ENCODE peak calls at places on chromosome 16, in five cellular contexts. One of them, this sample, is unnamed.

GRCh38 chr16:67463691-67464090 is 17.3 kb downstream of the ATP6V0D1 start:
- DNase-seq in HepG2: no peak
- DNase-seq in H1: no peak
- DNase-seq in K562: no peak
- DNase-seq in GM12878: no peak
- DNase-seq in this sample: no peak

GRCh38 chr16:82134884-82135283 is 35.1 kb downstream of the MPHOSPH6 start:
- DNase-seq in HepG2: no peak
- DNase-seq in H1: no peak
- DNase-seq in K562: no peak
- DNase-seq in GM12878: no peak
- DNase-seq in this sample: no peak

GRCh38 chr16:67000384-67001158 is 12.2 kb downstream of the CES4A start:
- DNase-seq in HepG2: no peak
- DNase-seq in H1: no peak
- DNase-seq in K562: peak
- DNase-seq in GM12878: no peak
- DNase-seq in this sample: no peak

GRCh38 chr16:8958344-8958808 is 5.3 kb downstream of the USP7 start:
- DNase-seq in HepG2: no peak
- DNase-seq in H1: no peak
- DNase-seq in K562: peak
- DNase-seq in GM12878: no peak
- DNase-seq in this sample: no peak

GRCh38 chr16:88633684-88634140 is 4.7 kb upstream of the IL17C start:
- DNase-seq in HepG2: peak
- DNase-seq in H1: no peak
- DNase-seq in K562: peak
- DNase-seq in GM12878: peak
- DNase-seq in this sample: no peak

GRCh38 chr16:78695371-78695770 is 595.9 kb downstream of the WWOX start:
- DNase-seq in HepG2: no peak
- DNase-seq in H1: no peak
- DNase-seq in K562: no peak
- DNase-seq in GM12878: no peak
- DNase-seq in this sample: no peak

GRCh38 chr16:50335198-50335958 is 33.4 kb downstream of the BRD7 start:
- DNase-seq in HepG2: no peak
- DNase-seq in H1: no peak
- DNase-seq in K562: peak
- DNase-seq in GM12878: no peak
- DNase-seq in this sample: no peak

GRCh38 chr16:50657251-50657650 is 23.9 kb downstream of the SNX20 start:
- DNase-seq in HepG2: no peak
- DNase-seq in H1: no peak
- DNase-seq in K562: no peak
- DNase-seq in GM12878: no peak
- DNase-seq in this sample: no peak

GRCh38 chr16:83552193-83552592 is 255.6 kb upstream of the HSBP1 start:
- DNase-seq in HepG2: no peak
- DNase-seq in H1: no peak
- DNase-seq in K562: no peak
- DNase-seq in GM12878: no peak
- DNase-seq in this sample: no peak

GRCh38 chr16:18792836-18793433 is 2.8 kb upstream of the RPS15A start:
- DNase-seq in HepG2: no peak
- DNase-seq in H1: no peak
- DNase-seq in K562: no peak
- DNase-seq in GM12878: no peak
- DNase-seq in this sample: no peak

GRCh38 chr16:80027007-80027965 is 426.7 kb upstream of the MAF start:
- DNase-seq in HepG2: peak
- DNase-seq in H1: peak
- DNase-seq in K562: peak
- DNase-seq in GM12878: peak
- DNase-seq in this sample: no peak

GRCh38 chr16:19130852-19131808 is 17.4 kb downstream of the ITPRIPL2 start:
- DNase-seq in HepG2: no peak
- DNase-seq in H1: no peak
- DNase-seq in K562: peak
- DNase-seq in GM12878: no peak
- DNase-seq in this sample: no peak

GRCh38 chr16:87829123-87829980 is 40.0 kb downstream of the SLC7A5 start:
- DNase-seq in HepG2: no peak
- DNase-seq in H1: no peak
- DNase-seq in K562: no peak
- DNase-seq in GM12878: no peak
- DNase-seq in this sample: no peak

GRCh38 chr16:75043175-75043937 is 44.5 kb downstream of the ZNRF1 start:
- DNase-seq in HepG2: no peak
- DNase-seq in H1: no peak
- DNase-seq in K562: peak
- DNase-seq in GM12878: peak
- DNase-seq in this sample: no peak

GRCh38 chr16:75042423-75043174 is 43.8 kb downstream of the ZNRF1 start:
- DNase-seq in HepG2: no peak
- DNase-seq in H1: no peak
- DNase-seq in K562: no peak
- DNase-seq in GM12878: no peak
- DNase-seq in this sample: no peak

GRCh38 chr16:75035410-75035968 is 36.7 kb downstream of the ZNRF1 start:
- DNase-seq in HepG2: no peak
- DNase-seq in H1: no peak
- DNase-seq in K562: no peak
- DNase-seq in GM12878: no peak
- DNase-seq in this sample: no peak

GRCh38 chr16:75039941-75040340 is 41.1 kb downstream of the ZNRF1 start:
- DNase-seq in HepG2: no peak
- DNase-seq in H1: no peak
- DNase-seq in K562: no peak
- DNase-seq in GM12878: no peak
- DNase-seq in this sample: no peak

DNA sequence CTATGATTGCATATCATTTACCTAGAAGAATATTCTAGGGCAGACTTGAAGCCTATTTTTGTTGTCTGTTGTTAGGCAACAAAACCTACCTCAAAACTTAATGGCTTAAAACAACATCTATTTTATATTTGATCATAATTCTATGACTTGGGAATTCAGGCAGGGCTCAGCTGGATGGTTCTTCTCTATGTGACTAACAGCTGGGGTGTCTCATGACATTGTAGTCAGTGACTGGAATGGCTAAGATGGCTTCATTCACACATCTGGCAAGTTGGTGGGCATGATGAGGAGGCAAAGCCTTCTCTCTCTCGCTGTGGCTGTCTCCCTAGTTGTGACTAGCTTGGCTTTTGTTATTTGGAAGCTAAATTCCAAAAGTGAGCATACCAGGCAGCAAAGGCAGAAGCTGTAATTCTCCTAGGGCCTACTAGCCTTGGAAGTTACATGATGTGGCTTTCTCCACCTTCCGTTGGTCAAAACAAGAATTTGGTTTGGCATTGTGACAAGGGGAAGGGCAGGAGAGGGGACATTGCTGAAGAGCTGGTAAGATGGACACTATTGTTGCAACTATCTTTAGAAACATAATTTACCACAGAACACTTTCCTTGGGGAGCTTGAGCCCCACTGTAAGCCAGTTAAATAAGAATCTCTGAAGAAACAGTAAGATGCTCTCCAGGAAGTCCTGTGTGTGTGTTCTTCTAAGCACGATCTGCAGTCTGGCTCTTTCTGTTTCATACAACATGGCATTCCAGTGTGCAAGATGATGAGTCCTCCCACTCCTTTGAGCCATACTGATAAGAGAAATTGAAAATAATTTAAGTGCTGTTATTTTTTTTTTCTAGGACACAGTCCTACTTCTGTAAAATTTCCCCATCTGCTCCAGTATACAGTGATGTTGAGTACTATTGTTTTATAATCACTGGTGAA is 39.5 kb downstream of the ZNRF1 start:
- DNase-seq in HepG2: no peak
- DNase-seq in H1: no peak
- DNase-seq in K562: peak
- DNase-seq in GM12878: no peak
- DNase-seq in this sample: no peak
- TF ChIP-seq SRF in HepG2: no peak
- TF ChIP-seq SRF in H1: no peak
- TF ChIP-seq SRF in K562: no peak
- TF ChIP-seq SRF in GM12878: no peak
- TF ChIP-seq SRF in this sample: no peak

GRCh38 chr16:68786685-68787418 is 49.8 kb downstream of the CDH1 start:
- DNase-seq in HepG2: peak
- DNase-seq in H1: no peak
- DNase-seq in K562: no peak
- DNase-seq in GM12878: no peak
- DNase-seq in this sample: no peak
- TF ChIP-seq MAX in HepG2: peak
- TF ChIP-seq MAX in H1: no peak
- TF ChIP-seq MAX in K562: no peak
- TF ChIP-seq MAX in GM12878: no peak
- TF ChIP-seq MAX in this sample: no peak

DNA sequence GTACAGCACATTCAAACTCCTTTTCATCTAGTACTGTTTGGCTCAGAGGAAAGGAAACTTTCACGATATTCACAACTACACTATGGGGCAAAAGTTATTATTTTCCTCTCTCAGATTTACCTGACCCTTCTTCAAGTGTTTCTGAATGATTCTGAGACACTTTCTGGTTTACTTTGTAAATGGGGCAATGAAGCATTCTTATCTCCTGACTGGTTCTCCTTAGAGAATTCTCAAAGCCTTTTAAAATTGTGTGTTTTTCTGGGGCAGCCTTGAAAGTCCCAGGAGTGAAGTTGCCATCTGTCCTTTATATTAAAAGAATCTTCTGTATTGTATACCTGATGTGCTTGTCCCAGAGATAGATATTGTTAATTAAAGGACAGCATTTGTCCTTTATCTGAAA is 264.9 kb downstream of the FTO start:
- DNase-seq in HepG2: no peak
- DNase-seq in H1: no peak
- DNase-seq in K562: no peak
- DNase-seq in GM12878: no peak
- DNase-seq in this sample: no peak
- TF ChIP-seq ATF3 in HepG2: no peak
- TF ChIP-seq ATF3 in H1: no peak
- TF ChIP-seq ATF3 in K562: no peak
- TF ChIP-seq ATF3 in GM12878: no peak
- TF ChIP-seq ATF3 in this sample: no peak

DNA sequence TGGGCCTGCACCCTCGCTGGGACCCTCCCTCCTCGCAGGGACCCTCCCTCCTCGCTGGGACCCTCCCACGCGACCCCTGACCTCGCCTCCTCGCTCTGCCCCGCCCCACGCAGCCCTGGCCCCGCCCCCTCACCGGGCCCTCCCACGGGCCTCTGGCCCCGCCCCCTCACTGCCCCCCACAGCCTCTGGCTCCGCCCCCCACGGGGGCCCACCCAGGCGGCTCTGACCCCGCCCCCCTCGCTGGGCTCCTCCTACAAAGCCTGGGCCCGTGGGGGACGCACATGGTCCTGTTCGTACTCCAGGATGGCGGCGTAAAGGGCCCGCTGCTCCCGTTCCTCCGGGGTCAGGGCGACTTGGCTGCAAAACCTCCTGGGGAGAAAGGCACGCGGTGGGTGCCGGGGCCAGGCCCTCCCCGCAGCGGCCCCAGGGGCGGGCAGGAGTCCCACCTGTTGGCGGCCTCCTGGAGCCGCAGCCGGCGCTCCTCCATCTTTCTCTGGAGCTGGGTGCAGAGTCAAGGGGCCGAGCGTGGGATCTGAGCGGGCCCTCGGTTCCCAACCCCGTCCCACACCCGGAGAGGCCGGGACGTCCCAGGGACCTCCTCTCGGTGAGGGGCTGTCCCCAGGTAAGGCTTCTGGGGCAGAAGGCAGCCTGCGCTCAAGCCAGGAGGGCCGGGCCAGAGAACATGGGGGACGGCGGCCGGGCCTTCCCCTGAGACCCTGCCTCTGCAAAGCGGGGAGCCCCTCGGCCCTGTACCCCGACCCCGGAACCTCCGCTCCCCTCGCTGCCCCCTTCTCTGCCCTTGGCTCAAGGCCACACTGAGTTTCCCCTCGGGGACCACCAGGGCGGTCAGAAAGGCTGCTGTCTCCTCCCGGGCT is 8.9 kb downstream of the VPS9D1 start:
- DNase-seq in HepG2: no peak
- DNase-seq in H1: no peak
- DNase-seq in K562: peak
- DNase-seq in GM12878: no peak
- DNase-seq in this sample: peak
- TF ChIP-seq SRF in HepG2: no peak
- TF ChIP-seq SRF in H1: no peak
- TF ChIP-seq SRF in K562: no peak
- TF ChIP-seq SRF in GM12878: no peak
- TF ChIP-seq SRF in this sample: no peak

GRCh38 chr16:27798241-27798640 is 248.3 kb downstream of the KATNIP start:
- DNase-seq in HepG2: no peak
- DNase-seq in H1: no peak
- DNase-seq in K562: no peak
- DNase-seq in GM12878: no peak
- DNase-seq in this sample: no peak

GRCh38 chr16:27792486-27793275 is 242.7 kb downstream of the KATNIP start:
- DNase-seq in HepG2: no peak
- DNase-seq in H1: no peak
- DNase-seq in K562: no peak
- DNase-seq in GM12878: no peak
- DNase-seq in this sample: no peak

GRCh38 chr16:27800817-27801216 is 250.9 kb downstream of the KATNIP start:
- DNase-seq in HepG2: no peak
- DNase-seq in H1: no peak
- DNase-seq in K562: no peak
- DNase-seq in GM12878: no peak
- DNase-seq in this sample: no peak

GRCh38 chr16:27799866-27800265 is 249.9 kb downstream of the KATNIP start:
- DNase-seq in HepG2: no peak
- DNase-seq in H1: no peak
- DNase-seq in K562: no peak
- DNase-seq in GM12878: no peak
- DNase-seq in this sample: no peak

DNA sequence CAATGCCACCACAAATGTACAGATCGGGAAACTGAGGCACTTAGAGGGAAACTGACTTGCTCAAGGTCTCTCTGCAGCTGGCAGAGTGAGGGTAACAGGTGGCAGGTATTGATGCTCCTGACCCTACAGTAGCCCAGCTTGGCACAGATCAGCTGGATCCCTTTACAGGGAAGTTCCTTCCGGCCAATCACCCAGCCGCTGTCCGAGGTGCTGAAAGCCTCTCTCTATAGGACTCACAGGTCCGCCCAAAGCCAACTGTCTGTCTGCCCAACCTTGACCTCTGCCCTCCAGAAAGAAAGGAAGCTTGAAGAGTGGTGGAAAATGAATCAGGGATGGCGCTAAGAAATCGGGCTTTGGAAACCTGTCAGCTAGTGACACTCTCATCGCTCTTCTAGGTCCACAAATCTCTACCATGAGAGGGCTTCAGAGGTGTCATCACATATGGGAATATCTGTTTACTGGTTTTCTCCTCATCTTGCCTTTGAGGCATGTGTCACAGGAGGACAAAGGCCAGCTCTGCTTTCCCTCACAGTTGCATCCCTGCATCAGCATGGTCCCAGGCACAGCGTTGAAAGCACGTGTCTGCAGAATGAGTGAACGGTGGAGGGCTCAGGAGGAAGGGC is 246.2 kb downstream of the KATNIP start:
- DNase-seq in HepG2: peak
- DNase-seq in H1: peak
- DNase-seq in K562: peak
- DNase-seq in GM12878: no peak
- DNase-seq in this sample: peak
- TF ChIP-seq MAX in HepG2: no peak
- TF ChIP-seq MAX in H1: no peak
- TF ChIP-seq MAX in K562: no peak
- TF ChIP-seq MAX in GM12878: no peak
- TF ChIP-seq MAX in this sample: no peak